ENCODE peak calls at places on chromosomes 7 and 10, in four cellular contexts. L, H, A and O are unnamed samples.

GRCh38 chr7:44727346-44728262 is 21.0 kb upstream of the ZMIZ2 start:
- DNase-seq in L (no peak), H (no peak), A (peak; percentile 91), O (peak; percentile 38)

GRCh38 chr10:101839421-101840063 is 4.1 kb downstream of the KCNIP2 start:
- DNase-seq in L (no peak), H (peak; percentile 45), A (peak; percentile 39), O (peak; percentile 54)

GRCh38 chr10:93749218-93749799 is 8.4 kb upstream of the LGI1 start:
- DNase-seq in L (no peak), H (no peak), A (peak; percentile 26), O (no peak)

GRCh38 chr7:115679976-115680375 is 350.6 kb downstream of the TFEC start:
- DNase-seq in L (no peak), H (no peak), A (peak; percentile 74), O (peak; percentile 60)

GRCh38 chr10:49518982-49519578 is 19.8 kb downstream of the ERCC6 start:
- DNase-seq in L (no peak), H (peak; percentile 31), A (peak; percentile 56), O (peak; percentile 77)

GRCh38 chr10:98415710-98416077 is 712 bp upstream of the PYROXD2 start:
- DNase-seq in L (no peak), H (no peak), A (no peak), O (peak; percentile 29)

GRCh38 chr7:129952164-129952652 is 552 bp downstream of the UBE2H start:
- DNase-seq in L (peak; percentile 6), H (peak; percentile 44), A (peak; percentile 41), O (peak; percentile 57)

GRCh38 chr10:123390874-123391273 is 236.7 kb downstream of the BUB3 start:
- DNase-seq in L (no peak), H (no peak), A (no peak), O (no peak)

GRCh38 chr10:51718804-51719291 is 19.5 kb upstream of the CSTF2T start:
- DNase-seq in L (no peak), H (no peak), A (peak; percentile 11), O (peak; percentile 51)

GRCh38 chr10:25895856-25896255 is 38.2 kb upstream of the MYO3A start:
- DNase-seq in L (no peak), H (no peak), A (no peak), O (no peak)

GRCh38 chr10:91088300-91089140 is 131.9 kb upstream of the PCGF5 start:
- DNase-seq in L (no peak), H (peak; percentile 26), A (peak; percentile 14), O (peak; percentile 37)

GRCh38 chr10:95447733-95448132 is 113.4 kb downstream of the SORBS1 start:
- DNase-seq in L (no peak), H (no peak), A (peak; percentile 33), O (no peak)

GRCh38 chr7:155858521-155859061 is 46.3 kb upstream of the SHH start:
- DNase-seq in L (no peak), H (no peak), A (peak; percentile 37), O (peak; percentile 1)

GRCh38 chr10:132110091-132110490 is 44.3 kb downstream of the JAKMIP3 start:
- DNase-seq in L (no peak), H (no peak), A (no peak), O (no peak)

GRCh38 chr7:26141077-26141476 is 10.9 kb upstream of the NFE2L3 start:
- DNase-seq in L (no peak), H (no peak), A (no peak), O (no peak)

GRCh38 chr7:128869138-128869943 is 6.7 kb downstream of the ATP6V1F start:
- DNase-seq in L (no peak), H (peak; percentile 36), A (peak; percentile 39), O (peak; percentile 70)

GRCh38 chr7:129069021-129069420 is 14.1 kb upstream of the TNPO3 start:
- DNase-seq in L (no peak), H (no peak), A (no peak), O (no peak)

GRCh38 chr10:112951349-112952281 is 1.6 kb downstream of the TCF7L2 start:
- DNase-seq in L (no peak), H (peak; percentile 11), A (peak; percentile 87), O (peak; percentile 79)

GRCh38 chr10:91756286-91756685 is 41.9 kb upstream of the TNKS2 start:
- DNase-seq in L (no peak), H (no peak), A (peak; percentile 90), O (peak; percentile 73)